ENCODE peak calls at places on chromosomes 7 and 10, in four cellular contexts. One of them, this sample, is unnamed.

GRCh38 chr7:117385340-117386124 is 41.8 kb downstream of the ASZ1 start:
- DNase-seq in K562: no peak
- DNase-seq in HepG2: no peak
- DNase-seq in GM12878: no peak
- DNase-seq in this sample: no peak

GRCh38 chr7:155619634-155620271 is 24.7 kb upstream of the RBM33 start:
- DNase-seq in GM12878: no peak
- DNase-seq in HepG2: peak; percentile 27
- DNase-seq in K562: no peak
- DNase-seq in this sample: no peak

GRCh38 chr7:1558181-1558811 is 2.3 kb upstream of the TMEM184A start:
- DNase-seq in GM12878: no peak
- DNase-seq in HepG2: peak; percentile 32
- DNase-seq in K562: peak; percentile 67
- DNase-seq in this sample: peak; percentile 48

GRCh38 chr7:57177856-57178767 is 45.9 kb upstream of the ZNF479 start:
- DNase-seq in K562: no peak
- DNase-seq in HepG2: no peak
- DNase-seq in GM12878: no peak
- DNase-seq in this sample: no peak

GRCh38 chr10:29757551-29758297 is 123.0 kb upstream of the SVIL start:
- DNase-seq in GM12878: no peak
- DNase-seq in HepG2: no peak
- DNase-seq in K562: no peak
- DNase-seq in this sample: no peak

GRCh38 chr7:104341545-104341944 is 13.1 kb downstream of the LHFPL3 start:
- DNase-seq in K562: peak; percentile 44
- DNase-seq in GM12878: no peak
- DNase-seq in HepG2: peak; percentile 25
- DNase-seq in this sample: peak; percentile 73

GRCh38 chr10:100562806-100563293 is 27.1 kb downstream of the HIF1AN start:
- DNase-seq in HepG2: peak; percentile 12
- DNase-seq in GM12878: no peak
- DNase-seq in K562: peak; percentile 61
- DNase-seq in this sample: peak; percentile 71

GRCh38 chr10:113221756-113222168 is 271.7 kb downstream of the TCF7L2 start:
- DNase-seq in K562: no peak
- DNase-seq in GM12878: no peak
- DNase-seq in HepG2: no peak
- DNase-seq in this sample: no peak

GRCh38 chr10:100115011-100115770 is 33.5 kb upstream of the CPN1 start:
- DNase-seq in K562: no peak
- DNase-seq in GM12878: no peak
- DNase-seq in HepG2: no peak
- DNase-seq in this sample: peak; percentile 41

GRCh38 chr10:15703167-15703880 is 16.4 kb downstream of the ITGA8 start:
- DNase-seq in GM12878: no peak
- DNase-seq in HepG2: no peak
- DNase-seq in K562: no peak
- DNase-seq in this sample: no peak

GRCh38 chr7:141557360-141557759 is 6.2 kb downstream of the AGK start:
- DNase-seq in K562: no peak
- DNase-seq in HepG2: no peak
- DNase-seq in GM12878: no peak
- DNase-seq in this sample: no peak

GRCh38 chr7:29987083-29987482 is 2.5 kb downstream of the SCRN1 start:
- DNase-seq in GM12878: no peak
- DNase-seq in K562: no peak
- DNase-seq in HepG2: peak; percentile 53
- DNase-seq in this sample: no peak

GRCh38 chr7:100632951-100633717 is 8.2 kb downstream of the TFR2 start:
- DNase-seq in GM12878: no peak
- DNase-seq in HepG2: no peak
- DNase-seq in K562: no peak
- DNase-seq in this sample: peak; percentile 67

GRCh38 chr7:64626083-64626469 is 39.9 kb upstream of the ZNF107 start:
- DNase-seq in HepG2: no peak
- DNase-seq in GM12878: no peak
- DNase-seq in K562: no peak
- DNase-seq in this sample: no peak

GRCh38 chr10:128263891-128264688 is 137.9 kb upstream of the MKI67 start:
- DNase-seq in GM12878: no peak
- DNase-seq in HepG2: peak; percentile 23
- DNase-seq in K562: peak; percentile 17
- DNase-seq in this sample: peak; percentile 83

GRCh38 chr7:92436843-92437445 is 10.3 kb upstream of the GATAD1 start:
- DNase-seq in K562: no peak
- DNase-seq in HepG2: no peak
- DNase-seq in GM12878: no peak
- DNase-seq in this sample: no peak

GRCh38 chr7:8396294-8396693 is 37.1 kb upstream of the NXPH1 start:
- DNase-seq in HepG2: no peak
- DNase-seq in GM12878: no peak
- DNase-seq in K562: peak; percentile 19
- DNase-seq in this sample: no peak

GRCh38 chr10:123109466-123109865 is 26.3 kb upstream of the HMX3 start:
- DNase-seq in HepG2: no peak
- DNase-seq in GM12878: no peak
- DNase-seq in K562: no peak
- DNase-seq in this sample: no peak

GRCh38 chr7:2698581-2699288 is 10.7 kb downstream of the AMZ1 start:
- DNase-seq in K562: no peak
- DNase-seq in HepG2: no peak
- DNase-seq in GM12878: peak; percentile 93
- DNase-seq in this sample: no peak

GRCh38 chr10:30106987-30107386 is 47.6 kb upstream of the JCAD start:
- DNase-seq in GM12878: no peak
- DNase-seq in K562: no peak
- DNase-seq in HepG2: no peak
- DNase-seq in this sample: no peak

GRCh38 chr7:27128034-27128433 is 2.5 kb downstream of the HOXA4 start:
- DNase-seq in K562: no peak
- DNase-seq in HepG2: no peak
- DNase-seq in GM12878: no peak
- DNase-seq in this sample: no peak

GRCh38 chr10:1612910-1613309 is 124.4 kb downstream of the ADARB2 start:
- DNase-seq in K562: peak; percentile 53
- DNase-seq in HepG2: no peak
- DNase-seq in GM12878: no peak
- DNase-seq in this sample: no peak

GRCh38 chr10:17375936-17376584 is 78.3 kb downstream of the ST8SIA6 start:
- DNase-seq in HepG2: peak; percentile 17
- DNase-seq in K562: peak; percentile 32
- DNase-seq in GM12878: no peak
- DNase-seq in this sample: peak; percentile 80

GRCh38 chr10:125479059-125479458 is 203.9 kb downstream of the TEX36 start:
- DNase-seq in GM12878: no peak
- DNase-seq in K562: no peak
- DNase-seq in HepG2: no peak
- DNase-seq in this sample: no peak
- TF ChIP-seq TCF7 in GM12878: no peak
- TF ChIP-seq TCF7 in K562: no peak
- TF ChIP-seq TCF7 in HepG2: no peak
- TF ChIP-seq TCF7 in this sample: no peak

GRCh38 chr7:123624527-123625183 is 23.0 kb downstream of the ASB15 start:
- DNase-seq in HepG2: peak; percentile 47
- DNase-seq in GM12878: peak; percentile 25
- DNase-seq in K562: peak; percentile 76
- DNase-seq in this sample: peak; percentile 86
- TF ChIP-seq TCF7 in HepG2: no peak
- TF ChIP-seq TCF7 in GM12878: no peak
- TF ChIP-seq TCF7 in K562: no peak
- TF ChIP-seq TCF7 in this sample: no peak

GRCh38 chr10:10869592-10869991 is 148.1 kb upstream of the CELF2 start:
- DNase-seq in GM12878: peak; percentile 31
- DNase-seq in HepG2: no peak
- DNase-seq in K562: peak; percentile 18
- DNase-seq in this sample: no peak
- TF ChIP-seq TCF7 in GM12878: no peak
- TF ChIP-seq TCF7 in HepG2: no peak
- TF ChIP-seq TCF7 in K562: no peak
- TF ChIP-seq TCF7 in this sample: no peak

GRCh38 chr7:148110097-148110868 is 480.3 kb upstream of the C7orf33 start:
- DNase-seq in GM12878: no peak
- DNase-seq in K562: no peak
- DNase-seq in HepG2: peak; percentile 33
- DNase-seq in this sample: peak; percentile 21
- TF ChIP-seq TCF7 in GM12878: no peak
- TF ChIP-seq TCF7 in K562: no peak
- TF ChIP-seq TCF7 in HepG2: no peak
- TF ChIP-seq TCF7 in this sample: no peak

DNA sequence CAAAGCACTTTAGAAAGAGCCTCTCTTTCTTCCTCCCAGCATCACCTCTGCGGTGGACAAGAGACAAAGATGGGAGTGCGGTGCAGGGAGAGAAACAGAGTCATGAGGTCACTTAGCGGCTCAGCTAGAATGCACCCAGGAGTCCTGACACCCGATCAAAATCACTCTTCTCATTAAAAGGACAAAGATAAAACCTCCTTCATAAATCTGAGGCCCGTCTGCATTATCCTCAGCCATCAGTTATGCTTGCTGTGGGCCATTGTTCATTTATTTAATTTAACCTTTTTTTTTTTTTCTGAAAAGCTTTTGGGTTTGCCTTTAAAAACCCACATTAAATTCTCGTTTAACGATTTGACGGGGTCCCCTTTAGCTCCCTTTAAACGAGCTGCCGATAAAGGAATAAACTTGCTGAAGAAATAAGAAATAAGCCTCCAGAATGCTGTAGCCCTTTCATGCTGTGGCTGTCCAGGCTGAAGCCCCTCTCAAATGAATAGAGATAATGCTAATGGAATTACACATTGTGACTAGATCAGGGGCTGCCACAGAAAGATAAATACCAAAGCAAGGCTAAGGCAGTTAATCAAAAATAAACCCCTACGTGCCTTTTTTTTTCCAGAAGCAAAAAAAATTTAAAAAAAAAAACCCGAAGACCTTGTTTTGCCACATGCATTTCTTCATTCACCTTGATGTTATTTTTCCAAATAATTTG is 16.1 kb upstream of the PLXNA4 start:
- DNase-seq in HepG2: no peak
- DNase-seq in K562: no peak
- DNase-seq in GM12878: no peak
- DNase-seq in this sample: no peak
- TF ChIP-seq TCF7 in HepG2: no peak
- TF ChIP-seq TCF7 in K562: no peak
- TF ChIP-seq TCF7 in GM12878: no peak
- TF ChIP-seq TCF7 in this sample: no peak

GRCh38 chr10:110504111-110504735 is 6.5 kb downstream of the DUSP5 start:
- DNase-seq in K562: no peak
- DNase-seq in GM12878: peak; percentile 93
- DNase-seq in HepG2: no peak
- DNase-seq in this sample: no peak
- TF ChIP-seq TCF7 in K562: no peak
- TF ChIP-seq TCF7 in GM12878: no peak
- TF ChIP-seq TCF7 in HepG2: no peak
- TF ChIP-seq TCF7 in this sample: no peak

GRCh38 chr10:79248341-79248931 is 98.8 kb upstream of the PPIF start:
- DNase-seq in HepG2: no peak
- DNase-seq in K562: no peak
- DNase-seq in GM12878: no peak
- DNase-seq in this sample: no peak
- TF ChIP-seq TCF7 in HepG2: no peak
- TF ChIP-seq TCF7 in K562: no peak
- TF ChIP-seq TCF7 in GM12878: no peak
- TF ChIP-seq TCF7 in this sample: no peak